ENCODE peak calls at places on chromosomes 12 and 14, in nine cellular contexts. R is heart left ventricle; X is Panc1; Y is dorsolateral prefrontal cortex; Q is GM10248; U is CD8-positive, alpha-beta T cell; W is upper lobe of left lung; G is sigmoid colon; K is upper lobe of right lung. I is an unnamed sample.

GRCh38 chr12:132253698-132254480 is 75.5 kb downstream of the GALNT9 start:
- DNase-seq in R (no peak), X (no peak), Y (no peak), Q (no peak), U (no peak), W (no peak), G (no peak), K (no peak), I (no peak)

GRCh38 chr14:88831285-88831684 is 6.8 kb downstream of the TTC8 start:
- DNase-seq in R (no peak), X (no peak), Y (no peak), Q (no peak), U (no peak), W (no peak), G (no peak), K (no peak), I (no peak)

GRCh38 chr12:89544730-89545184 is 18.9 kb upstream of the POC1B start:
- DNase-seq in R (peak), X (no peak), Y (no peak), Q (no peak), U (no peak), W (peak), G (peak), K (peak), I (no peak)

GRCh38 chr12:121786441-121786825 is 7.1 kb downstream of the RHOF start:
- DNase-seq in R (no peak), X (no peak), Y (no peak), Q (no peak), U (peak), W (peak), G (peak), K (peak), I (no peak)

GRCh38 chr12:52493172-52493571 is at the start of gene KRT6A:
- DNase-seq in R (no peak), X (no peak), Y (no peak), Q (no peak), U (no peak), W (no peak), G (no peak), K (no peak), I (no peak)

GRCh38 chr14:60356921-60357550 is 108.0 kb downstream of the PPM1A start:
- DNase-seq in R (no peak), X (no peak), Y (no peak), Q (no peak), U (no peak), W (no peak), G (no peak), K (no peak), I (no peak)

GRCh38 chr12:48788852-48789775 is at the start of gene ADCY6:
- DNase-seq in R (peak), X (no peak), Y (peak), Q (peak), U (no peak), W (peak), G (peak), K (peak), I (peak)

GRCh38 chr14:58297412-58297761 is 968 bp upstream of the ARID4A start:
- DNase-seq in R (no peak), X (no peak), Y (no peak), Q (no peak), U (peak), W (peak), G (no peak), K (peak), I (no peak)

GRCh38 chr14:68782091-68782981 is 10.5 kb downstream of the ZFP36L1 start:
- DNase-seq in R (no peak), X (no peak), Y (no peak), Q (no peak), U (peak), W (peak), G (peak), K (no peak), I (peak)

GRCh38 chr12:111367661-111368221 is 1.2 kb downstream of the PHETA1 start:
- DNase-seq in R (no peak), X (no peak), Y (no peak), Q (no peak), U (no peak), W (no peak), G (no peak), K (no peak), I (no peak)

GRCh38 chr12:21677622-21678277 is 20.1 kb upstream of the LDHB start:
- DNase-seq in R (no peak), X (no peak), Y (no peak), Q (no peak), U (no peak), W (no peak), G (no peak), K (no peak), I (no peak)

GRCh38 chr14:96138241-96138640 is 66.4 kb upstream of the BDKRB2 start:
- DNase-seq in R (no peak), X (no peak), Y (no peak), Q (no peak), U (no peak), W (no peak), G (no peak), K (no peak), I (no peak)

GRCh38 chr12:100251917-100252316 is 15.0 kb downstream of the DEPDC4 start:
- DNase-seq in R (no peak), X (no peak), Y (no peak), Q (no peak), U (no peak), W (peak), G (no peak), K (no peak), I (no peak)

GRCh38 chr14:32027255-32027939 is 49.7 kb upstream of the ARHGAP5 start:
- DNase-seq in R (no peak), X (peak), Y (no peak), Q (no peak), U (no peak), W (no peak), G (no peak), K (no peak), I (no peak)

GRCh38 chr12:77325505-77325904 is 260.1 kb upstream of the E2F7 start:
- DNase-seq in R (no peak), X (no peak), Y (no peak), Q (peak), U (no peak), W (no peak), G (no peak), K (peak), I (no peak)

GRCh38 chr12:3924761-3925160 is 51.6 kb upstream of the PARP11 start:
- DNase-seq in R (no peak), X (no peak), Y (no peak), Q (no peak), U (no peak), W (no peak), G (no peak), K (no peak), I (no peak)

GRCh38 chr12:122992386-122992785 is 11.9 kb downstream of the ARL6IP4 start:
- DNase-seq in R (no peak), X (no peak), Y (no peak), Q (no peak), U (no peak), W (no peak), G (no peak), K (no peak), I (no peak)

GRCh38 chr12:44581642-44582242 is 294.4 kb downstream of the NELL2 start:
- DNase-seq in R (no peak), X (no peak), Y (no peak), Q (no peak), U (no peak), W (no peak), G (no peak), K (no peak), I (no peak)

GRCh38 chr14:38210587-38211257 is 3.0 kb downstream of the SSTR1 start:
- DNase-seq in R (peak), X (no peak), Y (no peak), Q (no peak), U (no peak), W (no peak), G (no peak), K (peak), I (no peak)

GRCh38 chr14:97602438-97603117 is 805.4 kb downstream of the VRK1 start:
- DNase-seq in R (peak), X (no peak), Y (no peak), Q (no peak), U (peak), W (peak), G (no peak), K (no peak), I (no peak)

GRCh38 chr14:64761441-64762043 is 57.3 kb downstream of the PLEKHG3 start:
- DNase-seq in R (no peak), X (no peak), Y (no peak), Q (no peak), U (no peak), W (no peak), G (no peak), K (no peak), I (no peak)

GRCh38 chr12:112122823-112123690 is 2.3 kb upstream of the TRAFD1 start:
- DNase-seq in R (no peak), X (no peak), Y (no peak), Q (no peak), U (no peak), W (peak), G (no peak), K (no peak), I (no peak)

GRCh38 chr14:69716483-69717187 is 50.3 kb upstream of the SRSF5 start:
- DNase-seq in R (no peak), X (no peak), Y (no peak), Q (no peak), U (peak), W (peak), G (no peak), K (no peak), I (no peak)

GRCh38 chr12:78802593-78802992 is 62.0 kb upstream of the SYT1 start:
- DNase-seq in R (no peak), X (no peak), Y (no peak), Q (no peak), U (no peak), W (no peak), G (no peak), K (no peak), I (no peak)

GRCh38 chr14:96055753-96056508 is 16.8 kb downstream of the C14orf132 start:
- DNase-seq in R (no peak), X (no peak), Y (peak), Q (no peak), U (no peak), W (no peak), G (no peak), K (no peak), I (no peak)

GRCh38 chr14:38567728-38568127 is 311.8 kb upstream of the CLEC14A start:
- DNase-seq in R (no peak), X (no peak), Y (no peak), Q (no peak), U (no peak), W (no peak), G (no peak), K (no peak), I (no peak)

GRCh38 chr14:73996731-73997107 is 22.4 kb downstream of the ENTPD5 start:
- DNase-seq in R (no peak), X (no peak), Y (no peak), Q (no peak), U (no peak), W (no peak), G (no peak), K (no peak), I (no peak)

GRCh38 chr12:114254998-114255397 is 150.9 kb downstream of the TBX5 start:
- DNase-seq in R (no peak), X (no peak), Y (no peak), Q (no peak), U (no peak), W (no peak), G (no peak), K (no peak), I (no peak)

GRCh38 chr14:56118611-56119181 is 485 bp downstream of the PELI2 start:
- DNase-seq in R (peak), X (no peak), Y (no peak), Q (peak), U (peak), W (peak), G (peak), K (peak), I (no peak)

GRCh38 chr12:125533434-125534029 is 468.3 kb downstream of the AACS start:
- DNase-seq in R (no peak), X (no peak), Y (peak), Q (peak), U (no peak), W (no peak), G (no peak), K (peak), I (peak)

GRCh38 chr12:93245543-93245942 is 132.2 kb upstream of the NUDT4 start:
- DNase-seq in R (no peak), X (no peak), Y (no peak), Q (peak), U (peak), W (no peak), G (no peak), K (no peak), I (no peak)

GRCh38 chr12:27142102-27142721 is 59.8 kb upstream of the C12orf71 start:
- DNase-seq in R (peak), X (peak), Y (peak), Q (peak), U (peak), W (peak), G (peak), K (no peak), I (no peak)

GRCh38 chr12:117863004-117863709 is 105.6 kb downstream of the KSR2 start:
- DNase-seq in R (no peak), X (no peak), Y (no peak), Q (no peak), U (no peak), W (no peak), G (no peak), K (no peak), I (no peak)

GRCh38 chr12:68901145-68901544 is 31.8 kb downstream of the CPM start:
- DNase-seq in R (no peak), X (no peak), Y (no peak), Q (no peak), U (no peak), W (no peak), G (no peak), K (no peak), I (no peak)

GRCh38 chr12:68900241-68900640 is 32.7 kb downstream of the CPM start:
- DNase-seq in R (no peak), X (no peak), Y (no peak), Q (no peak), U (no peak), W (no peak), G (no peak), K (no peak), I (no peak)

GRCh38 chr12:68901551-68901950 is 31.4 kb downstream of the CPM start:
- DNase-seq in R (no peak), X (no peak), Y (no peak), Q (no peak), U (no peak), W (no peak), G (no peak), K (no peak), I (no peak)

GRCh38 chr12:68896881-68897540 is 36.0 kb downstream of the CPM start:
- DNase-seq in R (no peak), X (no peak), Y (no peak), Q (no peak), U (no peak), W (no peak), G (no peak), K (no peak), I (no peak)

GRCh38 chr12:68899251-68899771 is 33.7 kb downstream of the CPM start:
- DNase-seq in R (peak), X (no peak), Y (no peak), Q (no peak), U (no peak), W (peak), G (peak), K (peak), I (no peak)
- TF ChIP-seq CTCF in R (no peak), X (peak), Y (peak), Q (no peak), U (no peak), W (peak), G (peak), K (peak), I (no peak)

GRCh38 chr14:99809376-99809775 is 16.2 kb downstream of the EML1 start:
- DNase-seq in R (peak), X (no peak), Y (peak), Q (no peak), U (no peak), W (no peak), G (peak), K (no peak), I (no peak)

GRCh38 chr14:99807413-99808132 is 14.4 kb downstream of the EML1 start:
- DNase-seq in R (no peak), X (no peak), Y (no peak), Q (no peak), U (no peak), W (no peak), G (no peak), K (no peak), I (no peak)

GRCh38 chr14:99806841-99807240 is 13.6 kb downstream of the EML1 start:
- DNase-seq in R (no peak), X (no peak), Y (no peak), Q (no peak), U (no peak), W (no peak), G (no peak), K (no peak), I (no peak)

GRCh38 chr14:99808515-99808914 is 15.3 kb downstream of the EML1 start:
- DNase-seq in R (no peak), X (no peak), Y (no peak), Q (no peak), U (no peak), W (no peak), G (no peak), K (no peak), I (no peak)

GRCh38 chr14:99808133-99808505 is 14.9 kb downstream of the EML1 start:
- DNase-seq in R (no peak), X (no peak), Y (no peak), Q (no peak), U (no peak), W (no peak), G (no peak), K (no peak), I (no peak)
- TF ChIP-seq CTCF in R (no peak), X (no peak), Y (no peak), Q (no peak), U (no peak), W (no peak), G (no peak), K (no peak), I (no peak)

DNA sequence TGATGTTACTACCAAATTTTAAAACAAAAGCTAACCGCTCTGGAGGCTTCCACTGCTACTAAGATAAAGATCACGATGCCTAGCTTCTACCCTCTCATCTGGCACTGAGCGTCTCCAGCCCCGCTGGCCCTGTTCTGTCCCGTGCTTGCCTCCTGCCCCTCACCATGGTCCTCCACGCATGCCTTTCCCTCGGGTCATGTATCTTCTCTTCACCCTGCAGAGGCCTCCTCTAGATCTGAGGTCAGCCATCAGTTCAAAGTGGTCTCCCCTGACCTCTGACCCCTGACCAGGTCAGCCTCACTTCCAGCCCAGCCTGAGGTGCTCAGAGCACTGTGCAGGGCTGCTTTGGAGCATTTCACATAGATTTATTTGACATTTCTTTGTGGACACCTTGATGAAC is 28.3 kb downstream of the ZNF664 start:
- DNase-seq in R (no peak), X (no peak), Y (no peak), Q (no peak), U (no peak), W (no peak), G (no peak), K (no peak), I (no peak)
- TF ChIP-seq CTCF in R (no peak), X (no peak), Y (no peak), Q (no peak), U (no peak), W (no peak), G (no peak), K (no peak), I (no peak)

GRCh38 chr12:95445884-95446482 is 28.0 kb upstream of the METAP2 start:
- DNase-seq in R (no peak), X (no peak), Y (no peak), Q (no peak), U (no peak), W (no peak), G (no peak), K (no peak), I (no peak)

GRCh38 chr12:95446511-95446910 is 27.4 kb upstream of the METAP2 start:
- DNase-seq in R (peak), X (no peak), Y (no peak), Q (no peak), U (no peak), W (peak), G (no peak), K (peak), I (no peak)

GRCh38 chr12:95440401-95440800 is 33.6 kb upstream of the METAP2 start:
- DNase-seq in R (no peak), X (no peak), Y (no peak), Q (no peak), U (no peak), W (no peak), G (no peak), K (no peak), I (no peak)

GRCh38 chr12:95439578-95440230 is 34.2 kb upstream of the METAP2 start:
- DNase-seq in R (no peak), X (no peak), Y (no peak), Q (no peak), U (no peak), W (no peak), G (no peak), K (no peak), I (no peak)

GRCh38 chr12:95443458-95443857 is 30.5 kb upstream of the METAP2 start:
- DNase-seq in R (no peak), X (no peak), Y (no peak), Q (no peak), U (no peak), W (no peak), G (no peak), K (no peak), I (no peak)
- TF ChIP-seq CTCF in R (no peak), X (no peak), Y (no peak), Q (no peak), U (no peak), W (no peak), G (no peak), K (no peak), I (no peak)

GRCh38 chr12:116113398-116114130 is 163.9 kb downstream of the MED13L start:
- DNase-seq in R (no peak), X (no peak), Y (no peak), Q (no peak), U (no peak), W (no peak), G (no peak), K (no peak), I (no peak)
- TF ChIP-seq CTCF in R (no peak), X (no peak), Y (no peak), Q (no peak), U (no peak), W (no peak), G (no peak), K (no peak), I (no peak)

DNA sequence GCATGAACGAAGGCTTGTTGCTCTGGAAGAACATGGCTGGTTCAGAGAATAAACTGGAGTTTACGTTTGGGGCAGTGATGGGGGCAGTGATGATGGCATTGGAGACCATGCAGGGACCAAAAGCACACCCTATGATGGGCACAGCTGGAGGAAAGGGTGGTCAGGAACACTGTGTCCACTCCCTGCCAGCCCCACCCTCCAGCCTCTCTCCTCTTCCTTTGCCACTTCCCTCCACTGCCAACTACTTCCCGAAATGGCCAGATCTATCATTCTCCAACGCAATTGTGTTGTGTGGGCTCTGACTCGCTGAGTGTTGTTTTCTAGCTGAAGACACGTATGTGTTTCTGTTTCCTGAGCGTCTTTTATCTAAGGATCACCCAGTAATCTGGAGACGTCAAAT is 39.3 kb upstream of the GSG1 start:
- DNase-seq in R (no peak), X (no peak), Y (no peak), Q (no peak), U (no peak), W (peak), G (peak), K (no peak), I (no peak)
- TF ChIP-seq CTCF in R (no peak), X (no peak), Y (no peak), Q (no peak), U (no peak), W (no peak), G (no peak), K (no peak), I (no peak)

DNA sequence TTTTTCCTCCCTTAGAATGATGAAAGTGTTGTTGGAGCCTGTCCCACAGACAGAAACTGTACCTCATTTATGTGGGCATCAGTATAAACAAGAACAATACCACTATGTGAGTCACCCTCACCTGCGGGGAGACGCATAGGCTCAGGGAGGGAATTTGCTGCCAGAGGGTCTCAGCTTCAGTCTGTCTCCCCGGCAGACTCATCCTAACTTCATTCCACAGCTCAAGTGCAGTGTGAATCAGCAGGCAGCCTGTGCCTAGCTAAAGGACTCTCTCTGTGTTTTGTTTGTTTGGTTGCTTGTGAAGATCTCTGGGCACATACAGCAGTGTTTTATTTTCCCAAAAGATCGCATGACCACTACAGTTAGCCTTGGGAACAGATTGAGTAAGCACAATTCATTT is 98.9 kb downstream of the PRKCH start:
- DNase-seq in R (no peak), X (no peak), Y (no peak), Q (no peak), U (peak), W (no peak), G (no peak), K (no peak), I (no peak)
- TF ChIP-seq CTCF in R (no peak), X (no peak), Y (no peak), Q (no peak), U (no peak), W (no peak), G (no peak), K (no peak), I (no peak)

I was measured in type B pancreatic cell.